ENCODE peak calls at places on chromosomes 3 and 15, in ten cellular contexts. One of them, this sample, is unnamed.

GRCh38 chr3:12990781-12991480 is 82.3 kb downstream of the IQSEC1 start:
- DNase-seq in cardiac muscle cell: peak
- DNase-seq in tibial artery: no peak
- DNase-seq in naive thymus-derived CD4-positive, alpha-beta T cell: no peak
- DNase-seq in Panc1: no peak
- DNase-seq in prostate gland: no peak
- DNase-seq in Karpas-422: no peak
- DNase-seq in A549: no peak
- DNase-seq in heart left ventricle: no peak
- DNase-seq in aorta: peak
- DNase-seq in this sample: no peak

GRCh38 chr3:128867200-128868125 is 12.0 kb upstream of the ACAD9 start:
- DNase-seq in heart left ventricle: no peak
- DNase-seq in A549: no peak
- DNase-seq in aorta: no peak
- DNase-seq in Panc1: no peak
- DNase-seq in cardiac muscle cell: no peak
- DNase-seq in tibial artery: no peak
- DNase-seq in naive thymus-derived CD4-positive, alpha-beta T cell: no peak
- DNase-seq in prostate gland: no peak
- DNase-seq in Karpas-422: no peak
- DNase-seq in this sample: no peak

GRCh38 chr15:87735536-87735935 is 521.0 kb downstream of the NTRK3 start:
- DNase-seq in naive thymus-derived CD4-positive, alpha-beta T cell: no peak
- DNase-seq in Panc1: no peak
- DNase-seq in Karpas-422: no peak
- DNase-seq in A549: no peak
- DNase-seq in aorta: no peak
- DNase-seq in cardiac muscle cell: no peak
- DNase-seq in prostate gland: no peak
- DNase-seq in tibial artery: no peak
- DNase-seq in heart left ventricle: no peak
- DNase-seq in this sample: no peak

GRCh38 chr15:74525328-74525727 is 15.7 kb upstream of the ARID3B start:
- DNase-seq in tibial artery: no peak
- DNase-seq in prostate gland: no peak
- DNase-seq in heart left ventricle: no peak
- DNase-seq in aorta: no peak
- DNase-seq in A549: no peak
- DNase-seq in Karpas-422: no peak
- DNase-seq in cardiac muscle cell: peak
- DNase-seq in Panc1: no peak
- DNase-seq in naive thymus-derived CD4-positive, alpha-beta T cell: no peak
- DNase-seq in this sample: no peak

GRCh38 chr15:95025924-95026728 is 794.8 kb downstream of the MCTP2 start:
- DNase-seq in naive thymus-derived CD4-positive, alpha-beta T cell: no peak
- DNase-seq in prostate gland: no peak
- DNase-seq in Panc1: no peak
- DNase-seq in aorta: peak
- DNase-seq in cardiac muscle cell: peak
- DNase-seq in A549: peak
- DNase-seq in tibial artery: peak
- DNase-seq in Karpas-422: peak
- DNase-seq in heart left ventricle: no peak
- DNase-seq in this sample: no peak

GRCh38 chr15:56984681-56985515 is 66.5 kb downstream of the TCF12 start:
- DNase-seq in Karpas-422: peak
- DNase-seq in naive thymus-derived CD4-positive, alpha-beta T cell: no peak
- DNase-seq in tibial artery: no peak
- DNase-seq in heart left ventricle: no peak
- DNase-seq in Panc1: no peak
- DNase-seq in prostate gland: no peak
- DNase-seq in A549: no peak
- DNase-seq in cardiac muscle cell: peak
- DNase-seq in aorta: no peak
- DNase-seq in this sample: no peak

GRCh38 chr15:59322056-59322755 is 50.5 kb downstream of the MYO1E start:
- DNase-seq in A549: no peak
- DNase-seq in tibial artery: no peak
- DNase-seq in Panc1: no peak
- DNase-seq in heart left ventricle: no peak
- DNase-seq in aorta: no peak
- DNase-seq in cardiac muscle cell: no peak
- DNase-seq in prostate gland: no peak
- DNase-seq in Karpas-422: no peak
- DNase-seq in naive thymus-derived CD4-positive, alpha-beta T cell: no peak
- DNase-seq in this sample: no peak

GRCh38 chr15:31263751-31264533 is 62.7 kb upstream of the KLF13 start:
- DNase-seq in Karpas-422: peak
- DNase-seq in tibial artery: peak
- DNase-seq in A549: no peak
- DNase-seq in naive thymus-derived CD4-positive, alpha-beta T cell: peak
- DNase-seq in cardiac muscle cell: no peak
- DNase-seq in aorta: peak
- DNase-seq in heart left ventricle: peak
- DNase-seq in Panc1: no peak
- DNase-seq in prostate gland: peak
- DNase-seq in this sample: peak

GRCh38 chr3:133466531-133467386 is 66.9 kb downstream of the BFSP2 start:
- DNase-seq in A549: no peak
- DNase-seq in Panc1: no peak
- DNase-seq in heart left ventricle: no peak
- DNase-seq in aorta: no peak
- DNase-seq in Karpas-422: peak
- DNase-seq in tibial artery: no peak
- DNase-seq in cardiac muscle cell: no peak
- DNase-seq in prostate gland: no peak
- DNase-seq in naive thymus-derived CD4-positive, alpha-beta T cell: no peak
- DNase-seq in this sample: no peak

GRCh38 chr15:42056934-42057743 is 36.3 kb upstream of the PLA2G4E start:
- DNase-seq in prostate gland: peak
- DNase-seq in naive thymus-derived CD4-positive, alpha-beta T cell: peak
- DNase-seq in Karpas-422: peak
- DNase-seq in heart left ventricle: peak
- DNase-seq in Panc1: peak
- DNase-seq in A549: peak
- DNase-seq in tibial artery: peak
- DNase-seq in aorta: peak
- DNase-seq in cardiac muscle cell: peak
- DNase-seq in this sample: peak
- H3K27ac ChIP-seq in prostate gland: peak
- H3K27ac ChIP-seq in naive thymus-derived CD4-positive, alpha-beta T cell: no peak
- H3K27ac ChIP-seq in Karpas-422: no peak
- H3K27ac ChIP-seq in heart left ventricle: no peak
- H3K27ac ChIP-seq in Panc1: no peak
- H3K27ac ChIP-seq in A549: peak
- H3K27ac ChIP-seq in tibial artery: no peak
- H3K27ac ChIP-seq in aorta: no peak
- H3K27ac ChIP-seq in cardiac muscle cell: no peak
- H3K27ac ChIP-seq in this sample: no peak

GRCh38 chr15:25734680-25735355 is 128.3 kb downstream of the ATP10A start:
- DNase-seq in prostate gland: no peak
- DNase-seq in cardiac muscle cell: no peak
- DNase-seq in heart left ventricle: no peak
- DNase-seq in Panc1: no peak
- DNase-seq in A549: no peak
- DNase-seq in tibial artery: no peak
- DNase-seq in aorta: no peak
- DNase-seq in Karpas-422: no peak
- DNase-seq in naive thymus-derived CD4-positive, alpha-beta T cell: no peak
- DNase-seq in this sample: peak

GRCh38 chr15:25735550-25736384 is 127.4 kb downstream of the ATP10A start:
- DNase-seq in cardiac muscle cell: no peak
- DNase-seq in A549: no peak
- DNase-seq in heart left ventricle: no peak
- DNase-seq in aorta: no peak
- DNase-seq in tibial artery: no peak
- DNase-seq in Karpas-422: no peak
- DNase-seq in naive thymus-derived CD4-positive, alpha-beta T cell: no peak
- DNase-seq in prostate gland: no peak
- DNase-seq in Panc1: no peak
- DNase-seq in this sample: no peak

GRCh38 chr15:25733036-25733855 is 129.9 kb downstream of the ATP10A start:
- DNase-seq in prostate gland: no peak
- DNase-seq in tibial artery: no peak
- DNase-seq in Panc1: no peak
- DNase-seq in cardiac muscle cell: no peak
- DNase-seq in heart left ventricle: no peak
- DNase-seq in naive thymus-derived CD4-positive, alpha-beta T cell: no peak
- DNase-seq in Karpas-422: no peak
- DNase-seq in A549: no peak
- DNase-seq in aorta: no peak
- DNase-seq in this sample: no peak

GRCh38 chr15:25732191-25732590 is 130.9 kb downstream of the ATP10A start:
- DNase-seq in heart left ventricle: no peak
- DNase-seq in aorta: no peak
- DNase-seq in cardiac muscle cell: no peak
- DNase-seq in naive thymus-derived CD4-positive, alpha-beta T cell: no peak
- DNase-seq in Panc1: no peak
- DNase-seq in A549: no peak
- DNase-seq in Karpas-422: no peak
- DNase-seq in prostate gland: no peak
- DNase-seq in tibial artery: no peak
- DNase-seq in this sample: no peak

GRCh38 chr15:25733856-25734679 is 129.1 kb downstream of the ATP10A start:
- DNase-seq in A549: no peak
- DNase-seq in tibial artery: no peak
- DNase-seq in cardiac muscle cell: no peak
- DNase-seq in prostate gland: no peak
- DNase-seq in Panc1: no peak
- DNase-seq in aorta: no peak
- DNase-seq in naive thymus-derived CD4-positive, alpha-beta T cell: no peak
- DNase-seq in heart left ventricle: no peak
- DNase-seq in Karpas-422: no peak
- DNase-seq in this sample: no peak
- H3K27ac ChIP-seq in A549: no peak
- H3K27ac ChIP-seq in tibial artery: peak
- H3K27ac ChIP-seq in cardiac muscle cell: no peak
- H3K27ac ChIP-seq in prostate gland: no peak
- H3K27ac ChIP-seq in Panc1: no peak
- H3K27ac ChIP-seq in aorta: peak
- H3K27ac ChIP-seq in naive thymus-derived CD4-positive, alpha-beta T cell: no peak
- H3K27ac ChIP-seq in heart left ventricle: no peak
- H3K27ac ChIP-seq in Karpas-422: no peak
- H3K27ac ChIP-seq in this sample: no peak

DNA sequence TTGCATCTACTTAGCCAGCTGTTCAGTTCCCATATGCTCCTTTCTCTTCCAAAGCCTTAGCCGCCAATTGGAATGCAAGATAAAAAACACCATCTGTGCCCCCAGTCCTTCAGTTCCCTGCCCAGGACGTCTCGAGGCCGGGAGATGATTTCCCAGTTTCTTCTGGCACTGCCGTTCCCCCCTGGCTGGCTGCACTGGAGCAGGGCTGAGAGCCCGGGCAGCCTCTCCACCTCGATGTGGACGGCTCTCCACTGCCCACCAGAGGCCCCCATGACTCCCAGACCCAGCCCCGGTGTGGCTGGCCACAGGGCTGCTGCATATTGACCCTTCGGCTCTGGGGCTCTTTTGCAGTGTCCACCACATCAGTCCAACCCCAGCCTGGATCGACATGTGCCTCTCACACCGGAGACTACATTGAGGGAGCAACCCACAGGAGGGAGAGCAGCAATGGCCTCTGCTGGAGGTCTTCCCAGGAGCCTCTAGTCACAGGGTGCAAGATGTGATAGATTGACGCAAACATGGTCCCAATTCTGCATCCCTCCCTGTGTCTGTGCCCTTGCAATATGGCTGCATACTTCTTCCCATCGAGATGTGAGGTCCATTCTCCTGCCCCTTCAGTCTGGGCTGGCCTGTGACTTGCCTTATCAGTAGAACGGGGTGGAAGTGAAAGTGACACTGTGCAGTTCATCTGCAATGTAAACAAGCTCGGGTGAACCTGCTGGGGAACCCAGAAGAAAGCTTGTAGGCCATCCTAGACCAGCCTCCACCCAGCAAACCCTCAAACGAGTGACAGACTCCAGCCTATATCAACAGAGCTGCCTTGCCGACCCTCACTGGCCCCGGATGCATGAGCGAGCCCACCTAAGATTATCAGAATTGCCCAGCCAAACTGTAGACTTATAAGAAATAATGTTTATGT is 52.4 kb upstream of the PRR20G start:
- DNase-seq in Karpas-422: no peak
- DNase-seq in prostate gland: no peak
- DNase-seq in naive thymus-derived CD4-positive, alpha-beta T cell: no peak
- DNase-seq in cardiac muscle cell: no peak
- DNase-seq in A549: no peak
- DNase-seq in Panc1: no peak
- DNase-seq in heart left ventricle: no peak
- DNase-seq in aorta: no peak
- DNase-seq in tibial artery: no peak
- DNase-seq in this sample: no peak
- H3K27ac ChIP-seq in Karpas-422: no peak
- H3K27ac ChIP-seq in prostate gland: no peak
- H3K27ac ChIP-seq in naive thymus-derived CD4-positive, alpha-beta T cell: no peak
- H3K27ac ChIP-seq in cardiac muscle cell: no peak
- H3K27ac ChIP-seq in A549: no peak
- H3K27ac ChIP-seq in Panc1: no peak
- H3K27ac ChIP-seq in heart left ventricle: no peak
- H3K27ac ChIP-seq in aorta: no peak
- H3K27ac ChIP-seq in tibial artery: no peak
- H3K27ac ChIP-seq in this sample: no peak

GRCh38 chr3:183826448-183826847 is 1.1 kb upstream of the MAP6D1 start:
- DNase-seq in Panc1: no peak
- DNase-seq in naive thymus-derived CD4-positive, alpha-beta T cell: no peak
- DNase-seq in heart left ventricle: no peak
- DNase-seq in cardiac muscle cell: no peak
- DNase-seq in A549: no peak
- DNase-seq in aorta: no peak
- DNase-seq in tibial artery: no peak
- DNase-seq in Karpas-422: no peak
- DNase-seq in prostate gland: no peak
- DNase-seq in this sample: no peak

GRCh38 chr3:183823963-183824362 is 1.4 kb downstream of the MAP6D1 start:
- DNase-seq in Panc1: no peak
- DNase-seq in naive thymus-derived CD4-positive, alpha-beta T cell: no peak
- DNase-seq in Karpas-422: no peak
- DNase-seq in A549: no peak
- DNase-seq in heart left ventricle: no peak
- DNase-seq in tibial artery: no peak
- DNase-seq in cardiac muscle cell: no peak
- DNase-seq in aorta: no peak
- DNase-seq in prostate gland: no peak
- DNase-seq in this sample: no peak

GRCh38 chr3:183826854-183827253 is 1.5 kb upstream of the MAP6D1 start:
- DNase-seq in tibial artery: no peak
- DNase-seq in heart left ventricle: no peak
- DNase-seq in A549: no peak
- DNase-seq in prostate gland: no peak
- DNase-seq in naive thymus-derived CD4-positive, alpha-beta T cell: no peak
- DNase-seq in aorta: no peak
- DNase-seq in cardiac muscle cell: no peak
- DNase-seq in Panc1: no peak
- DNase-seq in Karpas-422: no peak
- DNase-seq in this sample: no peak

GRCh38 chr3:183824761-183825379 is 507 bp downstream of the MAP6D1 start:
- DNase-seq in tibial artery: no peak
- DNase-seq in naive thymus-derived CD4-positive, alpha-beta T cell: no peak
- DNase-seq in prostate gland: no peak
- DNase-seq in Panc1: no peak
- DNase-seq in A549: peak
- DNase-seq in cardiac muscle cell: peak
- DNase-seq in aorta: no peak
- DNase-seq in heart left ventricle: peak
- DNase-seq in Karpas-422: peak
- DNase-seq in this sample: no peak

GRCh38 chr3:183825380-183826161 is at the start of gene MAP6D1:
- DNase-seq in aorta: peak
- DNase-seq in naive thymus-derived CD4-positive, alpha-beta T cell: peak
- DNase-seq in tibial artery: no peak
- DNase-seq in Panc1: no peak
- DNase-seq in Karpas-422: peak
- DNase-seq in heart left ventricle: peak
- DNase-seq in A549: peak
- DNase-seq in cardiac muscle cell: peak
- DNase-seq in prostate gland: peak
- DNase-seq in this sample: peak
- H3K27ac ChIP-seq in aorta: no peak
- H3K27ac ChIP-seq in naive thymus-derived CD4-positive, alpha-beta T cell: peak
- H3K27ac ChIP-seq in tibial artery: no peak
- H3K27ac ChIP-seq in Panc1: peak
- H3K27ac ChIP-seq in Karpas-422: peak
- H3K27ac ChIP-seq in heart left ventricle: peak
- H3K27ac ChIP-seq in A549: peak
- H3K27ac ChIP-seq in cardiac muscle cell: no peak
- H3K27ac ChIP-seq in prostate gland: peak
- H3K27ac ChIP-seq in this sample: peak